ENCODE peak calls at places on chromosomes 2 and 18, in five cellular contexts. T, P, K, E and N are unnamed samples.

GRCh38 chr18:57806891-57807280 is 3.8 kb upstream of the ATP8B1 start:
- DNase-seq in T (no peak), P (no peak), K (peak), E (no peak), N (no peak)

GRCh38 chr2:62374301-62374960 is 131.6 kb downstream of the TMEM17 start:
- DNase-seq in T (no peak), P (no peak), K (no peak), E (no peak), N (no peak)

GRCh38 chr2:145036421-145036901 is 516.5 kb upstream of the ZEB2 start:
- DNase-seq in T (no peak), P (no peak), K (peak), E (no peak), N (no peak)

GRCh38 chr2:229922449-229923386 is at the start of gene FBXO36:
- DNase-seq in T (peak), P (peak), K (peak), E (peak), N (no peak)

GRCh38 chr18:72811047-72811446 is 56.7 kb downstream of the NETO1 start:
- DNase-seq in T (no peak), P (no peak), K (no peak), E (no peak), N (no peak)

GRCh38 chr2:221205103-221205502 is 367.0 kb downstream of the EPHA4 start:
- DNase-seq in T (no peak), P (no peak), K (no peak), E (no peak), N (no peak)

GRCh38 chr2:120511546-120512320 is 165.8 kb downstream of the INHBB start:
- DNase-seq in T (no peak), P (peak), K (no peak), E (no peak), N (no peak)

GRCh38 chr2:113282747-113283533 is 4.2 kb upstream of the PAX8 start:
- DNase-seq in T (peak), P (peak), K (peak), E (no peak), N (no peak)

GRCh38 chr2:114661926-114662670 is 219.7 kb downstream of the DPP10 start:
- DNase-seq in T (no peak), P (peak), K (no peak), E (no peak), N (no peak)

GRCh38 chr18:12478269-12479057 is 70.7 kb downstream of the PRELID3A start:
- DNase-seq in T (no peak), P (no peak), K (no peak), E (no peak), N (no peak)
- TF ChIP-seq CTCF in T (no peak), P (no peak), K (no peak), E (peak), N (no peak)

GRCh38 chr2:235576337-235576910 is 82.6 kb downstream of the AGAP1 start:
- DNase-seq in T (no peak), P (no peak), K (no peak), E (no peak), N (no peak)

GRCh38 chr2:235575904-235576303 is 82.1 kb downstream of the AGAP1 start:
- DNase-seq in T (no peak), P (no peak), K (no peak), E (no peak), N (no peak)

GRCh38 chr2:235575431-235575830 is 81.6 kb downstream of the AGAP1 start:
- DNase-seq in T (no peak), P (no peak), K (no peak), E (no peak), N (no peak)

GRCh38 chr2:235579128-235579527 is 85.3 kb downstream of the AGAP1 start:
- DNase-seq in T (no peak), P (no peak), K (no peak), E (no peak), N (no peak)

GRCh38 chr2:235577404-235578330 is 83.8 kb downstream of the AGAP1 start:
- DNase-seq in T (no peak), P (no peak), K (peak), E (no peak), N (no peak)
- H3K4me3 ChIP-seq in T (no peak), P (peak), K (no peak), E (no peak), N (no peak)

GRCh38 chr18:4908239-4908638 is 288.8 kb downstream of the AKAIN1 start:
- DNase-seq in T (no peak), P (no peak), K (no peak), E (no peak), N (no peak)
- TF ChIP-seq CTCF in T (no peak), P (no peak), K (no peak), E (no peak), N (no peak)

GRCh38 chr2:98907385-98907784 is 28.6 kb downstream of the CRACDL start:
- DNase-seq in T (no peak), P (no peak), K (no peak), E (no peak), N (no peak)

GRCh38 chr2:98909381-98910211 is 26.4 kb downstream of the CRACDL start:
- DNase-seq in T (peak), P (peak), K (peak), E (peak), N (no peak)

GRCh38 chr2:98910349-98911125 is 25.5 kb downstream of the CRACDL start:
- DNase-seq in T (no peak), P (no peak), K (no peak), E (peak), N (no peak)

GRCh38 chr2:98907966-98908905 is 27.8 kb downstream of the CRACDL start:
- DNase-seq in T (no peak), P (no peak), K (peak), E (no peak), N (no peak)

GRCh38 chr2:98908909-98909308 is 27.1 kb downstream of the CRACDL start:
- DNase-seq in T (no peak), P (no peak), K (peak), E (peak), N (no peak)
- H3K4me3 ChIP-seq in T (no peak), P (no peak), K (no peak), E (peak), N (no peak)

GRCh38 chr2:207311316-207312005 is 145.7 kb upstream of the KLF7 start:
- DNase-seq in T (no peak), P (no peak), K (peak), E (no peak), N (no peak)
- TF ChIP-seq CTCF in T (no peak), P (no peak), K (peak), E (no peak), N (no peak)

DNA sequence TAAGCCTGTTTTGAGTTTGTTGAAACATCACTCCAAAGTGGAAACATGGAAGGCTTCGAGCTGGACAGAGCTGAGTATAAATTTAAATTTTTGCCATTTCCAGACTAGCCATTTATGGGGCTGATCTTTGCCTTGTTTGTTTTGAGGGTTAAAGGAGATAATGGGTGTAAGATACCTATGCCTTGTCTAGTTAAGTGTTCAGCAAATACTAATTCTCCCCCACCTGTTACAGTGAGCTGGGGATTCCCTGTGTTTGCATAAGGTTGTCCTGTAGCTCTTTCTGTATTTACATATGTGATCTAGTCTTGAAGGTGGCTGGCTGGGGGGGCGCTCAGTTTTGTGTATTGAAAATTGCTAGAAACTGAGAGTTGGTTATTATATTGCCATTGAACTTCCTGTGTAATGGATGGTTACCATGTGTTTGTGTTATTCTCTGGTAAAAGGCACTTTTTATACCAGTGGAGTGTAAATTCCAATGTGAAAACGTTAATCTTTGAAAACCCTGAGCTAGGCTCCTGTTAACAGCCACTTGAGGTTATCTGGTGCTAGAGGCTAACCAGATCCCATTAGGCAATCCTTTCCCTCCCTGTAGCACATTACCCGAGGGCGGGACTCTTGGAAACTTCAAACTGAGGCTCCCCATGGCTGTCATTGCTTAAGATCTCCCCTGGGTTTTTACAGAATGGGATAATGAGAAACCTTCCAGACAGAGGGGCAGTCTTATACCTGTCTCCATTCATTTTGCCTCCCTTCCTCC is 26.7 kb downstream of the TANC1 start:
- DNase-seq in T (no peak), P (no peak), K (no peak), E (no peak), N (no peak)
- H3K4me3 ChIP-seq in T (no peak), P (no peak), K (no peak), E (no peak), N (no peak)

DNA sequence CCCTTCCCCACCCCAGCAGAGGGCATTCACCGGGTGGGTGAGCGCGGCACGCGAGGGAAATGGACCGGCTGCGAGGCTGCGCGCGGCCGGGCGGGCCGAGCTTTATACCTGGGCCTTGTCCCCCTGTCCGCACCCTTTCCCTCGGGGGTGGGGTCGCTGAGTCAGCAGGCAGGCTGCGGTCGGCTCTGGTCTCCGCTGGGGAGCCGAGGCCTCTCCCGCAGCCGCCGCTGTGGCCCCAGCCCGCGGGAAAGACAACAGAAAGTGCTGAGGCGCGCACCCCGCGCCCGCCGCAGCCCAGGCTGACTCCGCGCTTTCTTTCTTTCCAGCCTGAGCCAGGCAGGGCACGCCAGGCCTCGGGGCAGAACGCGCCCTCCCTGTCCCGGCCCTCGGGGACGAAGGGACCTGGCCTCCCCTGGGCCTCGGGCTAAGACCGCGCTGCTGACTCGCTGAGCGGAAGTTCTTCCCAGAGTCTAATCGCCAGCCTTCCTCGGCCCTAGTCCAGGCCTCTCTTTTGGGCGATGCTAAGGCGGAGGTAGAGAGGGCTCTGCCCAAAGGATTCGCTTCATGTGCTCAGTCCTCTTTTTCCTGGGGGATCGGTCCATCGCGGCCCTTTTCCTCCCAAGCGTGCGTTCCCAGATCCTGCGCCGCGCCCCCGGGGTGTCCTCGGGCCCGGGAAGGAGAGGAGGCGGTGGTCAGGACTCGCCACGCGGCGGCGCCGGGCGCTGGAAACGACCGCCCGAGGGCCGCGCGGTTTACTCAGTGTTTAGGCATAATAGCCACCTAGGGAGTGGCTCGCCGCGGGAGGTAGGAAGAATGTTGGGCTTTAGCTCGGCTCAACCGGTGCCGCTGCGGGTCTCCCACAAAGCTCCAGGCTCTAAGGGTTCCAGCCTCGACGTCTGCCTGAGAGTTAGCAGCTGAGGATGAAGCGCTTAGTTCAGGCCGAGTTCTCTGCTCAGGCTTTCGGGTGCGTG is at the start of gene CRYBA2:
- DNase-seq in T (no peak), P (peak), K (peak), E (no peak), N (no peak)
- TF ChIP-seq CTCF in T (no peak), P (no peak), K (no peak), E (no peak), N (peak)

GRCh38 chr2:165796819-165797530 is 2.9 kb upstream of the GALNT3 start:
- DNase-seq in T (no peak), P (no peak), K (no peak), E (no peak), N (no peak)

GRCh38 chr2:165794520-165794882 is 454 bp upstream of the GALNT3 start:
- DNase-seq in T (peak), P (peak), K (peak), E (no peak), N (peak)

GRCh38 chr2:165795011-165795410 is 964 bp upstream of the GALNT3 start:
- DNase-seq in T (no peak), P (no peak), K (peak), E (no peak), N (no peak)

GRCh38 chr2:165793779-165794519 is at the start of gene GALNT3:
- DNase-seq in T (peak), P (peak), K (no peak), E (no peak), N (no peak)

GRCh38 chr2:165796129-165796528 is 2.1 kb upstream of the GALNT3 start:
- DNase-seq in T (no peak), P (no peak), K (no peak), E (no peak), N (no peak)
- H3K4me3 ChIP-seq in T (no peak), P (no peak), K (no peak), E (no peak), N (no peak)

GRCh38 chr2:177029501-177029900 is 183.1 kb upstream of the HNRNPA3 start:
- DNase-seq in T (no peak), P (no peak), K (no peak), E (peak), N (no peak)
- TF ChIP-seq CTCF in T (no peak), P (no peak), K (no peak), E (peak), N (peak)

GRCh38 chr2:97845133-97845532 is 131.8 kb downstream of the ZAP70 start:
- DNase-seq in T (no peak), P (no peak), K (no peak), E (no peak), N (no peak)
- H3K4me3 ChIP-seq in T (no peak), P (no peak), K (no peak), E (no peak), N (no peak)